ENCODE peak calls at places on chromosome 9, in five cellular contexts. One of them, this sample, is unnamed.

GRCh38 chr9:16180091-16180490 is 627.2 kb downstream of the CCDC171 start:
- DNase-seq in AG09319: no peak
- DNase-seq in GM20000: no peak
- DNase-seq in right lobe of liver: no peak
- DNase-seq in GM13976: no peak
- DNase-seq in this sample: no peak

GRCh38 chr9:37229882-37230482 is 109.6 kb downstream of the ZCCHC7 start:
- DNase-seq in GM20000: no peak
- DNase-seq in right lobe of liver: no peak
- DNase-seq in AG09319: no peak
- DNase-seq in GM13976: no peak
- DNase-seq in this sample: no peak

GRCh38 chr9:134166374-134166773 is 2.0 kb upstream of the RNU6ATAC start:
- DNase-seq in right lobe of liver: peak
- DNase-seq in AG09319: no peak
- DNase-seq in GM20000: no peak
- DNase-seq in GM13976: no peak
- DNase-seq in this sample: no peak

GRCh38 chr9:127495884-127496555 is 44.7 kb downstream of the LRSAM1 start:
- DNase-seq in GM20000: no peak
- DNase-seq in GM13976: no peak
- DNase-seq in right lobe of liver: no peak
- DNase-seq in AG09319: no peak
- DNase-seq in this sample: no peak

GRCh38 chr9:119588874-119589560 is 219.8 kb upstream of the BRINP1 start:
- DNase-seq in AG09319: no peak
- DNase-seq in GM13976: no peak
- DNase-seq in GM20000: no peak
- DNase-seq in right lobe of liver: no peak
- DNase-seq in this sample: no peak

GRCh38 chr9:133990366-133991210 is 1.5 kb downstream of the VAV2 start:
- DNase-seq in GM20000: no peak
- DNase-seq in AG09319: no peak
- DNase-seq in GM13976: no peak
- DNase-seq in right lobe of liver: peak
- DNase-seq in this sample: no peak

GRCh38 chr9:117187498-117187897 is 227.4 kb downstream of the ASTN2 start:
- DNase-seq in GM20000: no peak
- DNase-seq in GM13976: no peak
- DNase-seq in AG09319: no peak
- DNase-seq in right lobe of liver: no peak
- DNase-seq in this sample: no peak

GRCh38 chr9:117777823-117778222 is 73.6 kb downstream of the TLR4 start:
- DNase-seq in AG09319: no peak
- DNase-seq in GM13976: no peak
- DNase-seq in right lobe of liver: no peak
- DNase-seq in GM20000: no peak
- DNase-seq in this sample: no peak

GRCh38 chr9:98365227-98365669 is 109.8 kb upstream of the TBC1D2 start:
- DNase-seq in GM20000: no peak
- DNase-seq in right lobe of liver: no peak
- DNase-seq in AG09319: no peak
- DNase-seq in GM13976: no peak
- DNase-seq in this sample: no peak

GRCh38 chr9:104907278-104907951 is 20.5 kb downstream of the ABCA1 start:
- DNase-seq in GM13976: no peak
- DNase-seq in AG09319: no peak
- DNase-seq in GM20000: no peak
- DNase-seq in right lobe of liver: peak
- DNase-seq in this sample: no peak

GRCh38 chr9:88794100-88794499 is 197.2 kb upstream of the S1PR3 start:
- DNase-seq in right lobe of liver: no peak
- DNase-seq in GM20000: no peak
- DNase-seq in AG09319: no peak
- DNase-seq in GM13976: no peak
- DNase-seq in this sample: no peak

GRCh38 chr9:91177081-91177480 is 184.6 kb downstream of the AUH start:
- DNase-seq in AG09319: no peak
- DNase-seq in GM13976: no peak
- DNase-seq in right lobe of liver: peak
- DNase-seq in GM20000: no peak
- DNase-seq in this sample: no peak

GRCh38 chr9:93110400-93110855 is 14.4 kb downstream of the CARD19 start:
- DNase-seq in GM20000: no peak
- DNase-seq in AG09319: no peak
- DNase-seq in GM13976: no peak
- DNase-seq in right lobe of liver: peak
- DNase-seq in this sample: no peak

GRCh38 chr9:111661802-111662491 is 542 bp downstream of the GNG10 start:
- DNase-seq in GM20000: peak
- DNase-seq in GM13976: peak
- DNase-seq in right lobe of liver: peak
- DNase-seq in AG09319: no peak
- DNase-seq in this sample: peak

GRCh38 chr9:96015876-96016686 is 140.6 kb downstream of the ERCC6L2 start:
- DNase-seq in GM20000: peak
- DNase-seq in right lobe of liver: no peak
- DNase-seq in GM13976: peak
- DNase-seq in AG09319: no peak
- DNase-seq in this sample: no peak

GRCh38 chr9:79384091-79384490 is 187.7 kb upstream of the TLE4 start:
- DNase-seq in right lobe of liver: no peak
- DNase-seq in GM13976: no peak
- DNase-seq in AG09319: no peak
- DNase-seq in GM20000: no peak
- DNase-seq in this sample: no peak

GRCh38 chr9:89116064-89116817 is 62.4 kb downstream of the SHC3 start:
- DNase-seq in right lobe of liver: no peak
- DNase-seq in GM13976: no peak
- DNase-seq in GM20000: no peak
- DNase-seq in AG09319: peak
- DNase-seq in this sample: no peak

GRCh38 chr9:93346240-93347112 is 105.0 kb upstream of the FAM120A start:
- DNase-seq in GM20000: no peak
- DNase-seq in right lobe of liver: no peak
- DNase-seq in AG09319: no peak
- DNase-seq in GM13976: no peak
- DNase-seq in this sample: no peak

GRCh38 chr9:24582363-24583126 is 36.8 kb upstream of the IZUMO3 start:
- DNase-seq in AG09319: no peak
- DNase-seq in right lobe of liver: no peak
- DNase-seq in GM20000: no peak
- DNase-seq in GM13976: no peak
- DNase-seq in this sample: no peak

GRCh38 chr9:136081826-136082495 is 13.1 kb downstream of the NACC2 start:
- DNase-seq in GM13976: no peak
- DNase-seq in GM20000: no peak
- DNase-seq in AG09319: no peak
- DNase-seq in right lobe of liver: no peak
- DNase-seq in this sample: no peak

GRCh38 chr9:105978336-105978735 is 284.0 kb downstream of the TMEM38B start:
- DNase-seq in GM20000: no peak
- DNase-seq in AG09319: no peak
- DNase-seq in GM13976: no peak
- DNase-seq in right lobe of liver: no peak
- DNase-seq in this sample: no peak

GRCh38 chr9:88460583-88461332 is 72.5 kb downstream of the SPIN1 start:
- DNase-seq in GM13976: no peak
- DNase-seq in right lobe of liver: no peak
- DNase-seq in GM20000: no peak
- DNase-seq in AG09319: no peak
- DNase-seq in this sample: no peak

GRCh38 chr9:133054966-133055365 is 6.8 kb upstream of the CEL start:
- DNase-seq in GM20000: no peak
- DNase-seq in right lobe of liver: no peak
- DNase-seq in GM13976: no peak
- DNase-seq in AG09319: peak
- DNase-seq in this sample: no peak

GRCh38 chr9:114316605-114317230 is 6.2 kb upstream of the ORM1 start:
- DNase-seq in GM20000: no peak
- DNase-seq in AG09319: no peak
- DNase-seq in GM13976: no peak
- DNase-seq in right lobe of liver: peak
- DNase-seq in this sample: no peak

DNA sequence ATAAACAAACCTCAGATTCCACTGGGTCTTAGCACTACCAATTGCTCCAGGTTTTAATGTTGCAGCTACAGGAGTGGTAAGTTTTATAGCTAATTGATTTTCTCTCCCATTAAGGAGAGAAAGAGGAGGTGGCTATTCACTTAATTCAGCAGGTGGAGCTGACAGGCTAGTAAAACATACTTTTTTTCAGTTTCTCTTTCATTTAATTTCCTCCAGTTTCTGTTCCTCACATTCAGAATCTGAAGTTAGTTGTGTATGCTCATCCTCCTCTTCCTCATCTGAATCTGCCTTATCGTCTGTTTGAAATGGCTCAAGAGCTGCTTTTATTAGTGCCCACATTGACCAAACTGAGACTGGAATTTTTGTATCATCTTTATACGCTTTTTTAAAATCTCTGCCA is 98.0 kb downstream of the PLPPR1 start:
- DNase-seq in AG09319: no peak
- DNase-seq in GM13976: no peak
- DNase-seq in right lobe of liver: no peak
- DNase-seq in GM20000: peak
- DNase-seq in this sample: no peak
- TF ChIP-seq CTCF in AG09319: no peak
- TF ChIP-seq CTCF in GM13976: no peak
- TF ChIP-seq CTCF in right lobe of liver: no peak
- TF ChIP-seq CTCF in GM20000: no peak
- TF ChIP-seq CTCF in this sample: no peak

DNA sequence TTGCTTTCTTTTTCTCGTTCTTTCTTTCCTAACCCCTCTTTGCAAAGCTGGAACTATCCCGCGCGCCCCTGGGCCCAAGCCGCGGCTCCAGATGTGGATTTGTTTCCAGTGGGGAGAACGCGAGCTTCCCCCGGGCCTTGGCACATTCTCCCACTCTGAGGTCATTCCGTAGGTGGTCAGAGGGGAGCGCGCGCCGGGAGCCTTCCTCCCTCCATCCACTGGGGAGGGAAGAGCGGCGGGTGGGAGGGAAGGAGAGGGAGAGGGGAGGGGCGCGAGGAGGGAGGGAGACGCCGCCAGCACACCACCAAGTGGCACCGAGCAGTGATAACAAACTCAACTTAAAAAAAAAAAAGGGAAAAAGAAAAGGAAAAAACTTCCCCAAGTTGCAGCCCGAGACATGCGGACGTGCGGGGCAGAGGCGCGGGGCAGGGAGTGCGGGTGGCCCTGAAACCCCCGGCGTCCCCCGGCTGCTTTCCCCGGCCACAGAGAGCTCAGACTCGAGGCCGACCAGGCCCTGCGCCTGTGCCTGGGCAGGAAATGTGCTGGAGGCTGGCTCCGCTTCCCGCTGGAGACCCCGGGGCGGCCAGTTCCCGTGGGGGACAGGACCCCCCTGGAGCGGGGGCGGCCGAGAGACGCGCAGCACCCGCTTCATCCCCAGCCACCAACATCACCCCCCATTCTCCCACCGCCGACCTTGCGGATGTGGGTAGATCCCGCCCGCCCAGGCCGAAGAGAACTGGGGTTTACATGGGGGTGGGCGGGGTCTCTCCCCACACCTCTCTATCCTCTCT is 3.1 kb downstream of the IER5L start:
- DNase-seq in GM20000: peak
- DNase-seq in right lobe of liver: peak
- DNase-seq in GM13976: peak
- DNase-seq in AG09319: peak
- DNase-seq in this sample: peak
- TF ChIP-seq CTCF in GM20000: no peak
- TF ChIP-seq CTCF in right lobe of liver: no peak
- TF ChIP-seq CTCF in GM13976: no peak
- TF ChIP-seq CTCF in AG09319: no peak
- TF ChIP-seq CTCF in this sample: peak

GRCh38 chr9:74645007-74645639 is 148.0 kb downstream of the RORB start:
- DNase-seq in GM20000: peak
- DNase-seq in right lobe of liver: no peak
- DNase-seq in AG09319: no peak
- DNase-seq in GM13976: peak
- DNase-seq in this sample: no peak
- TF ChIP-seq CTCF in GM20000: peak
- TF ChIP-seq CTCF in right lobe of liver: peak
- TF ChIP-seq CTCF in AG09319: peak
- TF ChIP-seq CTCF in GM13976: peak
- TF ChIP-seq CTCF in this sample: peak

DNA sequence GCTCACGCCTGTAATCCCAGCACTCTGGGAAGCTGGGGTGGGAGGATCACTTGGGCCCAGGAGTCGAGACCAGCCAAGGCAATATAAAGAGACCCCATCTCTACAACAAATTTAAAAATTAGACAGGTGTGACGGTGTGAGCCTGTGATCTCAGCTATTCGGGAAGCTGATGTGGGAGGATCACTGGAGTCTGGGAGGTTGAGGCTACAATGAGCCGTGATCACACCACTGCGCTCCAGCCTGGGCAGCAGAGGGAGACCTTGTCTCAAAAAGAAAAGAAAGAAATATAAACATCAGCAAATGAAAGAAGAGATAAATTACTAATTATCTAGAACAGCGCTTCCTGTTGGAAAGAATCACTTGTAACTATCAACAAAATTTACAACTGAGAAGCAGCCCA is 105.0 kb downstream of the MAPKAP1 start:
- DNase-seq in right lobe of liver: no peak
- DNase-seq in GM20000: no peak
- DNase-seq in AG09319: no peak
- DNase-seq in GM13976: no peak
- DNase-seq in this sample: no peak
- TF ChIP-seq CTCF in right lobe of liver: no peak
- TF ChIP-seq CTCF in GM20000: no peak
- TF ChIP-seq CTCF in AG09319: no peak
- TF ChIP-seq CTCF in GM13976: no peak
- TF ChIP-seq CTCF in this sample: no peak

DNA sequence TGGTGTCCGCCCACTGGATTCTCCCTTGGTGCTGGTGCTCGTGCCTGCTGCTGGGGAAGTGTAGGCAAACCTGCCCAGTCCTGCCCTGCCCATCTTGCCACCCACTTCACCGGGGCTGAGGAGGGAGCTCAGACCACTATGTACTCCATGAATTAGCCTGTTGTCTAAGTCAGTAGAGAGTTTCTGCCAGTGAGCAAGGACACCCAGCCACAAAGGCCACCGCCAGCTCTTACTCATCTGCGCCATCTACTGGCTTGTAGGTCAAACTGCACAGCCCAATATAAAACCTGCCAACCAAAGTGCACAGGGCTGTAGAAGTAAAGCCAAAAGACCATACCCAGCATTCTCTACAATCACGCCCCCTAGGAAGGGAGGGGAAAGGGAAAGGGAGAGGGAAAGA is 102.3 kb downstream of the GLIS3 start:
- DNase-seq in GM13976: no peak
- DNase-seq in AG09319: no peak
- DNase-seq in right lobe of liver: no peak
- DNase-seq in GM20000: peak
- DNase-seq in this sample: no peak
- TF ChIP-seq CTCF in GM13976: peak
- TF ChIP-seq CTCF in AG09319: no peak
- TF ChIP-seq CTCF in right lobe of liver: peak
- TF ChIP-seq CTCF in GM20000: peak
- TF ChIP-seq CTCF in this sample: peak

DNA sequence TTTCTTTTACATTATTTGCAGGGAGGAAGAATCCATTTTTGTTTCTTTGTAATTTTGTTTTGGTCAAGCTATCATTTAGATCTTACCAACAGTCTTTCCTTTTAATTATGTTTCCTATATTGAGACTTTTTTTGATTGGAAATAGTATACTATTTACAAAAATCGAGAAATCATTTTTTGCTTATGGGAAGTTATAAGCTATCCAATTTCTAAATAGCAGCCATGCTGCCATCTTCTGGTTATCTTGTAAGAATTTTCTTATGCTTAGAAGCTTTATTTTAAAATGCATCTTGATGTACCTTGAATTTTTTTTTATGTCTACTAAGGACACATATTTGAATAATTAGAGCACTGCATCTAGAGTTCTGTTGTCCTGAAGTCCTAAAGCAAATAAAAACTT is 821.2 kb downstream of the PTPRD start:
- DNase-seq in right lobe of liver: no peak
- DNase-seq in GM13976: no peak
- DNase-seq in AG09319: no peak
- DNase-seq in GM20000: no peak
- DNase-seq in this sample: no peak
- TF ChIP-seq CTCF in right lobe of liver: no peak
- TF ChIP-seq CTCF in GM13976: no peak
- TF ChIP-seq CTCF in AG09319: peak
- TF ChIP-seq CTCF in GM20000: no peak
- TF ChIP-seq CTCF in this sample: peak

This sample was measured in D721Med.